ENCODE peak calls at places on chromosomes 11 and 22, in seven cellular contexts. A is thoracic aorta; B is AG09309; Y is left lung; V is CD8-positive, alpha-beta T cell; T is astrocyte of the spinal cord; F is pancreas. K is an unnamed sample.

GRCh38 chr11:12936200-12936599 is 72.9 kb upstream of the RASSF10 start:
- DNase-seq in A (no peak), B (no peak), Y (no peak), V (no peak), T (no peak), F (no peak), K (no peak)

GRCh38 chr11:128776088-128776433 is 82.2 kb downstream of the FLI1 start:
- DNase-seq in A (no peak), B (no peak), Y (no peak), V (no peak), T (no peak), F (no peak), K (no peak)

GRCh38 chr11:37704791-37705190 is 1106.8 kb upstream of the RAG2 start:
- DNase-seq in A (no peak), B (no peak), Y (no peak), V (no peak), T (no peak), F (no peak), K (no peak)

GRCh38 chr11:36763187-36763586 is 165.2 kb upstream of the RAG2 start:
- DNase-seq in A (no peak), B (no peak), Y (no peak), V (no peak), T (no peak), F (no peak), K (no peak)

GRCh38 chr11:19187101-19187500 is 14.7 kb downstream of the CSRP3 start:
- DNase-seq in A (no peak), B (peak; percentile 3), Y (no peak), V (no peak), T (peak; percentile 61), F (no peak), K (no peak)

GRCh38 chr22:30187726-30188407 is 58.7 kb downstream of the LIF start:
- DNase-seq in A (no peak), B (no peak), Y (no peak), V (no peak), T (no peak), F (no peak), K (no peak)

GRCh38 chr11:37512156-37512780 is 914.2 kb upstream of the RAG2 start:
- DNase-seq in A (no peak), B (no peak), Y (no peak), V (no peak), T (no peak), F (no peak), K (no peak)

GRCh38 chr11:45078236-45079074 is 68.0 kb upstream of the PRDM11 start:
- DNase-seq in A (no peak), B (no peak), Y (no peak), V (no peak), T (no peak), F (no peak), K (no peak)

GRCh38 chr11:76217653-76218160 is 11.4 kb upstream of the WNT11 start:
- DNase-seq in A (no peak), B (no peak), Y (no peak), V (no peak), T (no peak), F (no peak), K (no peak)

GRCh38 chr22:42862045-42862734 is 5.1 kb upstream of the ARFGAP3 start:
- DNase-seq in A (no peak), B (no peak), Y (no peak), V (no peak), T (peak; percentile 76), F (no peak), K (no peak)

GRCh38 chr22:49923445-49923844 is 5.0 kb downstream of the CRELD2 start:
- DNase-seq in A (no peak), B (no peak), Y (no peak), V (no peak), T (no peak), F (no peak), K (no peak)

GRCh38 chr11:45917286-45917622 is 423 bp downstream of the PEX16 start:
- DNase-seq in A (no peak), B (no peak), Y (peak; percentile 80), V (no peak), T (no peak), F (no peak), K (no peak)

GRCh38 chr22:48866906-48867597 is 960.6 kb downstream of the BRD1 start:
- DNase-seq in A (no peak), B (no peak), Y (no peak), V (no peak), T (no peak), F (no peak), K (no peak)

GRCh38 chr22:46150615-46151423 is 493 bp downstream of the PPARA start:
- DNase-seq in A (no peak), B (no peak), Y (peak; percentile 89), V (peak; percentile 23), T (no peak), F (peak; percentile 59), K (no peak)

GRCh38 chr22:24429411-24430365 is 2.3 kb downstream of the ADORA2A start:
- DNase-seq in A (no peak), B (no peak), Y (peak; percentile 88), V (no peak), T (peak; percentile 52), F (no peak), K (no peak)

GRCh38 chr11:57240007-57240406 is 3.0 kb upstream of the APLNR start:
- DNase-seq in A (no peak), B (no peak), Y (no peak), V (no peak), T (no peak), F (no peak), K (no peak)

GRCh38 chr11:94602430-94603372 is 35.5 kb downstream of the PIWIL4 start:
- DNase-seq in A (no peak), B (no peak), Y (peak; percentile 70), V (no peak), T (peak; percentile 86), F (peak; percentile 59), K (peak; percentile 24)
- H3K4me3 ChIP-seq in A (no peak overlapping the region), B (no peak overlapping the region), Y (no peak overlapping the region), V (no peak overlapping the region), T (no peak overlapping the region), F (no peak overlapping the region), K (no peak overlapping the region)

GRCh38 chr11:83194284-83195175 is 1.0 kb downstream of the ANKRD42 start:
- DNase-seq in A (peak; percentile 37), B (peak; percentile 51), Y (peak; percentile 93), V (peak; percentile 38), T (peak; percentile 64), F (peak; percentile 61), K (no peak)

GRCh38 chr11:83193315-83194283 is at the start of gene ANKRD42:
- DNase-seq in A (peak; percentile 86), B (peak; percentile 83), Y (peak; percentile 95), V (peak; percentile 53), T (peak; percentile 94), F (peak; percentile 95), K (peak; percentile 85)

GRCh38 chr11:83192846-83193245 is 666 bp upstream of the ANKRD42 start:
- DNase-seq in A (no peak), B (no peak), Y (no peak), V (no peak), T (no peak), F (no peak), K (no peak)

GRCh38 chr11:83195649-83196048 is 2.1 kb downstream of the ANKRD42 start:
- DNase-seq in A (no peak), B (no peak), Y (no peak), V (no peak), T (no peak), F (no peak), K (no peak)

DNA sequence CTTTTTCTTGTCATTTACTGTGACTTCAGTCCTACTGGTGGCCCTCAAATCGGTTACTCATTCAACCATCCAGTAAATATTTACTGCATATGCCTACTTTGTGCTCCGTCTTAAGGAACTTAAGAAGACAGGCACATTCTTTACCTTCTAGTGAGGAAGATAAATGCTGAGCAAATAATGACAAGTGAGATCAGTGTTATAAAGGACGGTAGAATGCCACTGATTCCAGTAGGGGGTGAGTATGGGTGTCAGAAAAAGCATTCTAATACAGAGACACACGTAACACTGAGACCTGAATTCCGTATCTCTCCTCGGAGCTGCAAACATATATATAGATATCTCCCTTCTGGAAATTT is 1.6 kb downstream of the ANKRD42 start:
- DNase-seq in A (no peak), B (no peak), Y (no peak), V (no peak), T (no peak), F (no peak), K (no peak)
- H3K4me3 ChIP-seq in A (peak overlapping the region; percentile 92), B (peak overlapping the region; percentile 56), Y (peak overlapping the region; percentile 68), V (peak overlapping the region; percentile 70), T (peak overlapping the region; percentile 69), F (no peak overlapping the region), K (peak overlapping the region; percentile 70)

GRCh38 chr22:28112130-28112529 is 193.1 kb upstream of the PITPNB start:
- DNase-seq in A (no peak), B (no peak), Y (no peak), V (no peak), T (no peak), F (no peak), K (no peak)
- H3K4me3 ChIP-seq in A (no peak overlapping the region), B (no peak overlapping the region), Y (no peak overlapping the region), V (no peak overlapping the region), T (no peak overlapping the region), F (no peak overlapping the region), K (no peak overlapping the region)

DNA sequence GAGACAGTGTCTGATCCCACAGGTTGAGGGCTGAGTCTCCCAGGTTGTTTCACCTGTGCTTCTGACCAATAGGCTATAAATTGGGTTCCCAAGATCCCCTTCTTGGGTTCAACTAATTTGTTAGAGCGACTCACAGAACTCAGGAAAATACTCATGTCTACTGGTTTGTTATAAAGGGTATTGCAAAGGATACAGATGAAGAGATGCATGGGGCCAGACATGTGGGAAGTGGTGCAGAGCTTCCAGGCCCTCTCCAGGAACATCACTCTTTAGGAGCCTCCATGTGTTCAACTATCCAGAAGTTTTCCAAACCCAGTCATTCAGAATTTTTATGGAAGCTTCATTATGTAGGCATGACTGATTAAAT is 4.7 kb downstream of the KLHL22 start:
- DNase-seq in A (no peak), B (no peak), Y (no peak), V (no peak), T (no peak), F (no peak), K (no peak)
- H3K4me3 ChIP-seq in A (no peak overlapping the region), B (no peak overlapping the region), Y (no peak overlapping the region), V (no peak overlapping the region), T (no peak overlapping the region), F (no peak overlapping the region), K (no peak overlapping the region)

DNA sequence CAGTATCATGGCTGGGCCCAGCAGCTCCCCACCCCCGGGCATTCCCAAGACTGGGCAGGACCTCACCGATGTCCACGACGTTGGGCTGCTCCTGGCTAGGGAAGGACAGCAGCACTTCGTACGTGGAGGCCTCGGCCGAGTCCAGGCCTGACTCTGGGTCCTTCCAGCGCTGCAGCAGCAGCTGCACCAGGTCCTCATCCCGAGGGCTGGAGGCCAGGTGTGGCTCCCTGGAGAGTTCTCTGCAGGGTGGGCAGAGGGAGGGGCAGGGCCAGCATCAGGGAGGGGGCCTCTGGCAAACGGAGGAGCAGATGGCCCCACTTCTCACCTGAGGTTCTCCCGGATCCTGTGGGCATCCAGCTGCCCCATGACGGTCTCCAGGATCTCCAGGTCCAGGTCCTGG is 341 bp downstream of the NAALADL1 start:
- DNase-seq in A (no peak), B (no peak), Y (no peak), V (no peak), T (no peak), F (no peak), K (no peak)
- H3K4me3 ChIP-seq in A (no peak overlapping the region), B (no peak overlapping the region), Y (no peak overlapping the region), V (no peak overlapping the region), T (no peak overlapping the region), F (no peak overlapping the region), K (no peak overlapping the region)

GRCh38 chr11:83161610-83162199 is 4.8 kb downstream of the PCF11 start:
- DNase-seq in A (no peak), B (no peak), Y (no peak), V (no peak), T (no peak), F (no peak), K (no peak)
- H3K4me3 ChIP-seq in A (no peak overlapping the region), B (no peak overlapping the region), Y (peak overlapping the region; percentile 96), V (no peak overlapping the region), T (no peak overlapping the region), F (no peak overlapping the region), K (no peak overlapping the region)

GRCh38 chr11:118370774-118371173 is 11.4 kb downstream of the UBE4A start:
- DNase-seq in A (no peak), B (no peak), Y (no peak), V (no peak), T (no peak), F (no peak), K (no peak)
- H3K4me3 ChIP-seq in A (no peak overlapping the region), B (no peak overlapping the region), Y (no peak overlapping the region), V (no peak overlapping the region), T (no peak overlapping the region), F (no peak overlapping the region), K (no peak overlapping the region)

K was measured in retinal pigment epithelial cell.